ENCODE peak calls at places on chromosomes 12 and 14, in eight cellular contexts. J, N, Z, V, K, P, F and G are unnamed samples.

GRCh38 chr12:22447223-22447622 is 97.1 kb downstream of the C2CD5 start:
- DNase-seq in J (no peak), N (no peak), Z (no peak), V (no peak), K (no peak), P (no peak), F (no peak), G (no peak)

GRCh38 chr14:78405071-78405856 is 235.1 kb downstream of the NRXN3 start:
- DNase-seq in J (no peak), N (no peak), Z (no peak), V (no peak), K (no peak), P (no peak), F (no peak), G (no peak)

GRCh38 chr12:112122823-112123690 is 2.3 kb upstream of the TRAFD1 start:
- DNase-seq in J (no peak), N (no peak), Z (no peak), V (no peak), K (no peak), P (no peak), F (peak), G (no peak)

GRCh38 chr12:54723653-54724256 is 75.6 kb upstream of the DCD start:
- DNase-seq in J (no peak), N (peak), Z (no peak), V (no peak), K (no peak), P (no peak), F (no peak), G (no peak)

GRCh38 chr12:60172266-60172665 is 576.4 kb downstream of the SLC16A7 start:
- DNase-seq in J (no peak), N (no peak), Z (no peak), V (no peak), K (no peak), P (no peak), F (no peak), G (no peak)

GRCh38 chr14:33714527-33715222 is 236.2 kb downstream of the EGLN3 start:
- DNase-seq in J (no peak), N (no peak), Z (no peak), V (no peak), K (no peak), P (no peak), F (no peak), G (no peak)

GRCh38 chr14:67680121-67680602 is 5.7 kb upstream of the VTI1B start:
- DNase-seq in J (no peak), N (no peak), Z (no peak), V (no peak), K (no peak), P (no peak), F (no peak), G (no peak)

GRCh38 chr12:32159925-32160324 is 53.3 kb downstream of the BICD1 start:
- DNase-seq in J (no peak), N (no peak), Z (no peak), V (no peak), K (no peak), P (no peak), F (no peak), G (no peak)

GRCh38 chr14:105452963-105453362 is 21.7 kb upstream of the CRIP2 start:
- DNase-seq in J (no peak), N (no peak), Z (no peak), V (no peak), K (no peak), P (peak), F (no peak), G (no peak)

GRCh38 chr14:60632777-60633176 is 16.5 kb downstream of the SIX1 start:
- DNase-seq in J (no peak), N (no peak), Z (no peak), V (no peak), K (no peak), P (no peak), F (no peak), G (no peak)

GRCh38 chr14:61752626-61753025 is 9.6 kb upstream of the SNAPC1 start:
- DNase-seq in J (no peak), N (no peak), Z (no peak), V (no peak), K (no peak), P (no peak), F (no peak), G (peak)

GRCh38 chr12:84161296-84161695 is 751.3 kb downstream of the SLC6A15 start:
- DNase-seq in J (no peak), N (no peak), Z (no peak), V (no peak), K (no peak), P (no peak), F (no peak), G (no peak)

GRCh38 chr12:53867216-53868012 is 71.2 kb upstream of the HOXC13 start:
- DNase-seq in J (no peak), N (no peak), Z (no peak), V (no peak), K (no peak), P (no peak), F (no peak), G (no peak)

GRCh38 chr14:35387209-35387608 is 17.3 kb downstream of the NFKBIA start:
- DNase-seq in J (no peak), N (no peak), Z (no peak), V (no peak), K (no peak), P (no peak), F (no peak), G (no peak)

GRCh38 chr12:581746-582145 is 81.5 kb downstream of the NINJ2 start:
- DNase-seq in J (no peak), N (no peak), Z (no peak), V (no peak), K (peak), P (no peak), F (peak), G (no peak)

GRCh38 chr14:24803933-24804494 is 170.0 kb upstream of the GZMB start:
- DNase-seq in J (no peak), N (no peak), Z (no peak), V (no peak), K (no peak), P (no peak), F (no peak), G (no peak)

GRCh38 chr14:24804813-24805212 is 170.8 kb upstream of the GZMB start:
- DNase-seq in J (no peak), N (no peak), Z (no peak), V (no peak), K (no peak), P (no peak), F (no peak), G (no peak)

GRCh38 chr14:24802236-24802635 is 168.2 kb upstream of the GZMB start:
- DNase-seq in J (no peak), N (no peak), Z (no peak), V (no peak), K (no peak), P (no peak), F (no peak), G (no peak)

GRCh38 chr14:24798911-24799310 is 164.9 kb upstream of the GZMB start:
- DNase-seq in J (no peak), N (no peak), Z (no peak), V (no peak), K (no peak), P (no peak), F (no peak), G (no peak)

DNA sequence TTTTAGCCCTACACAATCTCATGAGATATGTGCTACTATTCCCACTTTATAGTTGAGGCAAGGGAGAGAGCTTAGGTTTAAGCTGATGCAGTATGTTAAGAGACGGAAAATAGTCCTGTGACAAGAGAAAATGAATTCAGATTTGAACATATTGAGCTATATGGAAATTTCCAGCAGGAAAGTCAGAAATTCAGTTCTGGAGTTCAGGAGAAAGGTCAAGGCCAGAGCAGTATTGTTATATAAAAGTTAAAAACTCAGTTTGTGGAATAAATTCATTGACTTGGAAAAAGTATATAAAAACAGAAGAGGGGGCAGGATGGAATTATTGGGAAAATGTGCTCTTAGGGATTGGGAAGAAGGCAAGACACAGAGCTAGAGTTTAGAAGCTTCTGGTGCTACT is 167.0 kb upstream of the GZMB start:
- DNase-seq in J (no peak), N (no peak), Z (no peak), V (no peak), K (no peak), P (no peak), F (no peak), G (no peak)
- TF ChIP-seq CTCF in J (no peak), N (no peak), Z (no peak), V (no peak), K (no peak), P (no peak), F (no peak), G (no peak)

DNA sequence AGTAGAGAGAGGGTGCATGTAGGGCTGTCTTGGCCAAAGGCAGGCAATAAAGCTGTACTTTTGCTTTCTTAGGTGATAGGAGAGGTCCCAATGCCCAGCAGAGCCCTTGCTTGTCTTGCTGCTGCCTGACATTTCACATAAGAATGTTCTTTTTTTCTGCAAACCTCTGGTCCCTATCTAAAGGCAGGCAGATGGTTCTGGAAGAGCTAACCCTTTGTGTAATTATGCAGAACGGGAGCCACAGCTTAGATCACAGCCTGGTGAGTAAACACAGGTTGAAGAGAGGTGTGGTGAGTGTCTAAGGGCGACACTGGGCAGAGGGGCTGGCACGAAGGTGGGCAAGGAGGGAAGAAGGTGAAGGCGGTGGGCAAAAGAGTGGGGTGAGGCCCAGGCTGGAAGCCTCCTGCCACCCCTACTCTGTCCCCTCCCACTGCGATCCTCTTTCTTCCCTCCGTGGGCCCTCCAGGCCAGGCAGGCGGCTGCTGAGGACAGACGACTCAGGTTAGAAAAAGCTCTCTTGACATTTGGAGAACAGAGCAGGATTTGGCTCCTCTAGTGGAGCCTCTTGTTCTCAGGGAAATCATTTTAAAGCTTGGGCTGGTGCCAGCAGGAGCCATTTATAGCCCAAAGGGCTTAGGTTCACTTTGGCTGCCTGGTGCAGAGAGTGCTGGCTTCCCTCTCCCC is 42.8 kb downstream of the PRMT8 start:
- DNase-seq in J (peak), N (no peak), Z (no peak), V (no peak), K (no peak), P (no peak), F (peak), G (no peak)
- TF ChIP-seq CTCF in J (peak), N (no peak), Z (no peak), V (no peak), K (no peak), P (no peak), F (no peak), G (no peak)

GRCh38 chr14:22846811-22847307 is 10.5 kb downstream of the MMP14 start:
- DNase-seq in J (no peak), N (no peak), Z (no peak), V (no peak), K (no peak), P (peak), F (peak), G (no peak)
- TF ChIP-seq CTCF in J (no peak), N (no peak), Z (no peak), V (no peak), K (no peak), P (no peak), F (no peak), G (no peak)

DNA sequence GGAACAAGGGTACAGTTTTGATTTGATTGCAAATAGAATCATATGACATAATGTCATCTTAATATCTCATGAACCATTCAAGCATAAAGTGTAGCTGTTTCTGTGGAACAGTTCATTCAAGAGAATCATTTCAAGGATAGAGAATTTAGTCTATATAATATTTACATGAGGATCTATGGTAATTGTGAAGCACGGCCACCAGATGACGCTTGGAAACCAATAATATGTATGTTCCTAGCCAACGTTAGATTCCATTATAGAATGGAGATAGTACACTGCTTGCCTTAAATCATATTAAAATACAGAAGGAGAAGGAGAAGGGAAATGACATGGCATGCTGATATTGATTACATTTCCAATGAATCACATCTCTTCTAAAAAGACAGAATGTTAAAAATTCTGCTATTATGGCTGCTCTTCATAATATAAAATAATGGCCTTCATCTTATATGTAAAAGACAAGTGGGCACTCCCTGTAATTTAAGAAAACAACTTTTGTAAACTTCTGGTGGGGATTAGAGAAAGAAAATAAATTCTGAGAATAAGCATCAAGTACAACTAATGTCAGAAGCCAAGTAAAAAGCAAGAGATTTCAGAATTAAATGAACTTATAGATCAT is 351.0 kb downstream of the NAV3 start:
- DNase-seq in J (no peak), N (no peak), Z (no peak), V (no peak), K (no peak), P (no peak), F (no peak), G (no peak)
- TF ChIP-seq CTCF in J (peak), N (peak), Z (peak), V (no peak), K (peak), P (no peak), F (no peak), G (no peak)

GRCh38 chr14:63209160-63209559 is 4.9 kb downstream of the RHOJ start:
- DNase-seq in J (no peak), N (no peak), Z (no peak), V (no peak), K (no peak), P (no peak), F (no peak), G (no peak)

GRCh38 chr14:63212776-63213500 is 8.7 kb downstream of the RHOJ start:
- DNase-seq in J (no peak), N (no peak), Z (no peak), V (no peak), K (no peak), P (no peak), F (no peak), G (no peak)

GRCh38 chr14:63210812-63211211 is 6.6 kb downstream of the RHOJ start:
- DNase-seq in J (no peak), N (no peak), Z (no peak), V (no peak), K (no peak), P (no peak), F (no peak), G (no peak)

GRCh38 chr14:63214417-63215196 is 10.4 kb downstream of the RHOJ start:
- DNase-seq in J (no peak), N (no peak), Z (no peak), V (no peak), K (no peak), P (no peak), F (no peak), G (no peak)

GRCh38 chr14:63212209-63212608 is 8.0 kb downstream of the RHOJ start:
- DNase-seq in J (no peak), N (no peak), Z (no peak), V (no peak), K (no peak), P (no peak), F (no peak), G (no peak)
- TF ChIP-seq CTCF in J (no peak), N (peak), Z (peak), V (no peak), K (no peak), P (no peak), F (no peak), G (no peak)

DNA sequence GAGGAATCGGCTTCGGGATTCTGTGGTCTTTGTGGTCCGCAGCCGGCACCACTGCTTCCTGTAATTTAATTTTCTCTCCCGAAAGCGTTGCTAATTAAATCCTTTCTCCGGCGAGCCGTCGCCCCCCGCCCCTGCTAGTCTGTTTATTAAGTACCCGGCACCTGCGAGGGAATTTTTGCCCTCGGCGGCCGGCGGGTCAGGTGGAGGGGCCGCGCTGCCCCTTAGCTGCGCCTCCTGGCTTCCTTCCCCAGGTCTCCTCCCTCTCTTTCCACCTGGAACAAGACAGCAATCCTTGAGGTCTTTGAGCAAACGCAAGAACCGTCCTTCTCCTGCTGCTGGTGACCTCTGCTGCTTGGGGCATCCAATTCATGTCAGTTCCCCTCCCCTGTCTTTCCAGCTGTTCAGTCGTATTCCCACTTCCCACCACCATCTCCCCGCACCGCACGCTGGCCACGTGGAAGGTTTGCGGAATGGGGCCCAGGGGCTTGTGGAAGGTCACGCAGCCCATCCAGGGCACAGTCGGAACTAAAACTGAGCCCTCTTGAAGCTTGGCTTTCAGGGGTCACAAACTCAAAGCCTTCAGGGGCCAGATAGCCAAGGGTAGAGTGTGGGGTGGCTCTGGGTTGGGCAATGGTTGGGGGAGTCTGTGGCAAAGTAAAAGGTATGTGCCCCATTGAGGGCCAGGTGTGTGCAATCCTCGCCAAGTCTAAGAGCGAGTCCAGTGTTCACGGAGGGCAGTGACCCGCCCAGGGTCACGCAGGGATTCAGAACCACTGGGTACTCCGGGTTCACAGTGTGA is 16.1 kb downstream of the ZDHHC22 start:
- DNase-seq in J (no peak), N (no peak), Z (no peak), V (no peak), K (no peak), P (no peak), F (no peak), G (no peak)
- TF ChIP-seq CTCF in J (peak), N (peak), Z (peak), V (peak), K (no peak), P (peak), F (no peak), G (peak)